ENCODE peak calls at places on chromosomes 1 and 21, in five cellular contexts. L, C, Z, W and Y are unnamed samples.
A peak's percentile ranks its signal among the peaks of the same experiment; 100 is the strongest.

GRCh38 chr1:110675060-110675791 is 486 bp upstream of the KCNA3 start:
- DNase-seq in L (no peak), C (no peak), Z (no peak), W (no peak), Y (peak; percentile 45)

GRCh38 chr1:115067460-115067859 is 21.8 kb downstream of the TSPAN2 start:
- DNase-seq in L (no peak), C (peak; percentile 86), Z (peak; percentile 93), W (peak; percentile 76), Y (no peak)

GRCh38 chr1:56817716-56818463 is 1.3 kb downstream of the FYB2 start:
- DNase-seq in L (no peak), C (no peak), Z (peak; percentile 28), W (no peak), Y (no peak)

GRCh38 chr1:115642168-115643072 is 650 bp downstream of the VANGL1 start:
- DNase-seq in L (peak; percentile 75), C (peak; percentile 56), Z (peak; percentile 58), W (peak; percentile 70), Y (peak; percentile 62)

GRCh38 chr1:109111386-109112055 is 2.4 kb upstream of the ELAPOR1 start:
- DNase-seq in L (no peak), C (no peak), Z (no peak), W (no peak), Y (no peak)

GRCh38 chr1:85109475-85109874 is 61.2 kb upstream of the MCOLN3 start:
- DNase-seq in L (peak; percentile 32), C (peak; percentile 79), Z (peak; percentile 55), W (peak; percentile 35), Y (peak; percentile 81)

GRCh38 chr21:42520628-42521253 is 7.1 kb downstream of the SLC37A1 start:
- DNase-seq in L (peak; percentile 68), C (no peak), Z (no peak), W (no peak), Y (peak; percentile 62)

GRCh38 chr1:88608139-88608943 is 75.7 kb upstream of the PKN2 start:
- DNase-seq in L (peak; percentile 30), C (peak; percentile 71), Z (peak; percentile 17), W (peak; percentile 28), Y (peak; percentile 39)

GRCh38 chr1:15762546-15762945 is 4.0 kb downstream of the FBLIM1 start:
- DNase-seq in L (no peak), C (no peak), Z (no peak), W (no peak), Y (no peak)

GRCh38 chr1:206898089-206898908 is 1.1 kb downstream of the IL24 start:
- DNase-seq in L (no peak), C (peak; percentile 89), Z (peak; percentile 72), W (peak; percentile 47), Y (no peak)

GRCh38 chr1:55000110-55000815 is 1.5 kb downstream of the BSND start:
- DNase-seq in L (no peak), C (no peak), Z (no peak), W (no peak), Y (no peak)

GRCh38 chr1:229716064-229716463 is 90.0 kb downstream of the URB2 start:
- DNase-seq in L (no peak), C (peak; percentile 24), Z (peak; percentile 59), W (peak; percentile 19), Y (peak; percentile 51)

GRCh38 chr1:160826546-160826945 is 30.6 kb downstream of the LY9 start:
- DNase-seq in L (no peak), C (peak; percentile 99), Z (peak; percentile 74), W (peak; percentile 45), Y (no peak)

GRCh38 chr21:41955516-41955915 is 1.7 kb upstream of the C2CD2 start:
- DNase-seq in L (no peak), C (no peak), Z (no peak), W (no peak), Y (no peak)

GRCh38 chr1:27357281-27358037 is 9.3 kb downstream of the MAP3K6 start:
- DNase-seq in L (peak; percentile 90), C (peak; percentile 44), Z (peak; percentile 45), W (no peak), Y (peak; percentile 85)

GRCh38 chr1:207314836-207315235 is 6.6 kb upstream of the CD55 start:
- DNase-seq in L (no peak), C (no peak), Z (no peak), W (no peak), Y (no peak)

GRCh38 chr1:27527223-27527856 is 37.4 kb upstream of the WASF2 start:
- DNase-seq in L (peak; percentile 87), C (no peak), Z (no peak), W (no peak), Y (peak; percentile 87)

GRCh38 chr1:2091611-2092604 is 41.7 kb downstream of the PRKCZ start:
- DNase-seq in L (peak; percentile 90), C (no peak), Z (peak; percentile 13), W (no peak), Y (peak; percentile 74)

GRCh38 chr1:162035241-162035640 is 11.6 kb upstream of the OLFML2B start:
- DNase-seq in L (peak; percentile 16), C (peak; percentile 72), Z (peak; percentile 60), W (peak; percentile 66), Y (no peak)

GRCh38 chr1:223558512-223558911 is 107.0 kb downstream of the CAPN8 start:
- DNase-seq in L (no peak), C (no peak), Z (no peak), W (no peak), Y (no peak)

GRCh38 chr21:36929622-36930021 is 36.8 kb downstream of the HLCS start:
- DNase-seq in L (no peak), C (peak; percentile 16), Z (peak; percentile 17), W (peak; percentile 35), Y (peak; percentile 16)

GRCh38 chr21:42463861-42464515 is 32.0 kb downstream of the RSPH1 start:
- DNase-seq in L (no peak), C (peak; percentile 68), Z (peak; percentile 61), W (peak; percentile 53), Y (no peak)

GRCh38 chr1:116321766-116322175 is 51.3 kb upstream of the ATP1A1 start:
- DNase-seq in L (no peak), C (no peak), Z (no peak), W (no peak), Y (no peak)

GRCh38 chr1:37995773-37996379 is 6.1 kb upstream of the SF3A3 start:
- DNase-seq in L (no peak), C (no peak), Z (peak; percentile 82), W (no peak), Y (peak; percentile 72)

GRCh38 chr21:25733859-25734653 is 648 bp downstream of the ATP5PF start:
- DNase-seq in L (no peak), C (peak; percentile 9), Z (peak; percentile 48), W (peak; percentile 20), Y (no peak)

GRCh38 chr1:229556551-229556950 is 2.0 kb downstream of the ABCB10 start:
- DNase-seq in L (no peak), C (no peak), Z (no peak), W (no peak), Y (no peak)

GRCh38 chr21:34077888-34078287 is 4.5 kb downstream of the MRPS6 start:
- DNase-seq in L (no peak), C (no peak), Z (no peak), W (no peak), Y (no peak)

GRCh38 chr1:107867422-107867821 is 97.6 kb downstream of the VAV3 start:
- DNase-seq in L (no peak), C (no peak), Z (no peak), W (no peak), Y (peak; percentile 56)

DNA sequence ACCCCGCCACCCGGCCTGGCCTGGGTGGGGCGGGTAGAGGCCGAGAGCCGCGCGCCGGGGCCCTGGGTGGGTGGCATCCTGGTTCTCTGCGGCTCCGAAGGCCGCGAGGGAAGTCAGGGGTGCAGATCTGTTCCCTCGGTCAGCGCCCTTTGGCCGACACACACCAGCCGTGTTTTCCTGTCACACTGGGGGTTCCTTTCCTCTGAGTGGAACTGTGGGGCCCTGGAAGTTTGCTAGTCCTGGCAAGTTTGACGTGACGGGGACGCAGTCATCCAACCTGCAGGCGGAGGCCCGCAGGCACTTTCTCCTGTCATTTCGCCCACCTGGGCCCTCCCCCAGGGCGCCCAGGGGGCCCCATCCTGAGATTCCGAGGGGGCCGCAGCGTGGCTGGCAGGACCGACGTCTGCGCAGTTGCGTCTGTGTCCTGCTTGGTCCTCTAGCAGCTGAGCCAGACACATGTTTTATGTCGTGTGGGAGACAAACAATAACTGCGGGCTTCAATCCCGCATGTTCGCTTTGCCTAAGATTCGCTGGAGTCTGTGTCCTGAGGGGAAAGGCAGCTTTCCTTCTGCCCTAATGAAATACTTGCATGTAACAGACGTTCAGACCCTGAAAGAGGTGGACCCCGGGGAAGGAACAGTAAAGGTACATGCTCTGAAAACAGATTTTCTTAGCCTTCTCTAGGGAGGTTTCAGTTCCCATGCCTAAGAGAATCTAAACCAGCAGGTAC is 1.5 kb downstream of the FAM163A start:
- DNase-seq in L (no peak), C (no peak), Z (no peak), W (no peak), Y (peak; percentile 3)
- H3K4me3 ChIP-seq in L (no peak overlapping the region), C (no peak overlapping the region), Z (no peak overlapping the region), W (no peak overlapping the region), Y (peak overlapping the region; percentile 56)

DNA sequence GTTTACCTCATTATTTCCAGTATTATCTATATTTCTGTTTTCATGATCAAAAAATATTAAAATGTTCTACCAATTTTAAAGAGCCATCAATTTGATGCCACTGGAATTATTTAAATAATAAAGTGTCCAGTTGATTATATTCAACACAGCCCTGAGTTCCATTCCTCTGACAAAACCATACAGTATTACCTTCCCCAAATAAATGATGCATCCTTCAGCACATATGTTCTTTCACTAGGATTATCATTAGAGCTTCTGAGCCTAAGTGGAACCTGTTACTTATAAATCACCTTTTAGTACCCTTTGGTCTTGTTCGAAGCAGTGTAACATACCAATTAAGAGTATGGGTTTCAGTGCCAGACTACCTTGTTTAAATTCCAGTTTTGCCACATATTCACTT is 17.3 kb upstream of the PLEKHO1 start:
- DNase-seq in L (no peak), C (no peak), Z (no peak), W (no peak), Y (no peak)
- H3K27ac ChIP-seq in L (no peak overlapping the region), C (no peak overlapping the region), Z (no peak overlapping the region), W (no peak overlapping the region), Y (no peak overlapping the region)

GRCh38 chr1:193525411-193525810 is 339.0 kb upstream of the B3GALT2 start:
- DNase-seq in L (no peak), C (no peak), Z (no peak), W (no peak), Y (no peak)
- TF ChIP-seq EZH2 in L (no peak), C (no peak), Z (no peak), W (no peak), Y (no peak)

GRCh38 chr1:200367841-200368534 is 41.8 kb downstream of the ZNF281 start:
- DNase-seq in L (no peak), C (no peak), Z (peak; percentile 97), W (no peak), Y (no peak)
- H3K4me3 ChIP-seq in L (no peak overlapping the region), C (no peak overlapping the region), Z (no peak overlapping the region), W (no peak overlapping the region), Y (no peak overlapping the region)

GRCh38 chr1:201493757-201494617 is 12.9 kb downstream of the CSRP1 start:
- DNase-seq in L (no peak), C (no peak), Z (peak; percentile 83), W (no peak), Y (peak; percentile 48)

GRCh38 chr1:201488817-201489581 is 17.9 kb downstream of the CSRP1 start:
- DNase-seq in L (no peak), C (peak; percentile 94), Z (peak; percentile 95), W (peak; percentile 92), Y (no peak)

GRCh38 chr1:201489656-201490261 is 17.2 kb downstream of the CSRP1 start:
- DNase-seq in L (no peak), C (no peak), Z (no peak), W (no peak), Y (no peak)

GRCh38 chr1:201490708-201491131 is 16.2 kb downstream of the CSRP1 start:
- DNase-seq in L (no peak), C (no peak), Z (peak; percentile 41), W (no peak), Y (no peak)

GRCh38 chr1:201491896-201492511 is 14.9 kb downstream of the CSRP1 start:
- DNase-seq in L (no peak), C (no peak), Z (no peak), W (no peak), Y (no peak)
- H3K27ac ChIP-seq in L (no peak overlapping the region), C (no peak overlapping the region), Z (peak overlapping the region; percentile 13), W (no peak overlapping the region), Y (no peak overlapping the region)